ENCODE peak calls at places on chromosomes 5 and 9, in eight cellular contexts. V is SJSA1, T is germinal center, A is NCI-H446, J is non-pigmented ciliary epithelial cell, W is T-helper 2 cell, Z is HTR-8/SVneo, K is heart left ventricle. C is an unnamed sample.
A peak's percentile ranks its signal among the peaks of the same experiment; 100 is the strongest.

GRCh38 chr9:136438909-136439549 is 616 bp downstream of the INPP5E start:
- DNase-seq in T (peak; percentile 73), K (no peak), W (peak; percentile 49), Z (peak; percentile 28), V (no peak), J (no peak), A (no peak), C (no peak)

GRCh38 chr9:96169488-96169887 is 132.5 kb downstream of the HSD17B3 start:
- DNase-seq in J (no peak), T (no peak), A (no peak), Z (peak; percentile 69), K (no peak), V (peak; percentile 100), W (no peak), C (no peak)

GRCh38 chr5:10124287-10124686 is 125.4 kb downstream of the ATPSCKMT start:
- DNase-seq in A (peak; percentile 55), V (peak; percentile 33), Z (no peak), K (peak; percentile 31), W (no peak), J (no peak), T (no peak), C (no peak)

GRCh38 chr5:125331987-125332628 is 585.7 kb upstream of the ZNF608 start:
- DNase-seq in W (no peak), Z (no peak), K (no peak), J (no peak), A (peak; percentile 57), V (no peak), T (no peak), C (peak; percentile 30)

GRCh38 chr5:169088032-169088726 is 212.8 kb downstream of the SLIT3 start:
- DNase-seq in V (no peak), K (no peak), A (no peak), W (no peak), T (no peak), J (no peak), Z (no peak), C (no peak)

GRCh38 chr9:134704499-134704898 is 62.9 kb downstream of the COL5A1 start:
- DNase-seq in T (no peak), K (no peak), V (no peak), W (no peak), A (no peak), Z (no peak), J (no peak), C (no peak)

GRCh38 chr5:115072266-115073056 is 97.2 kb downstream of the TRIM36 start:
- DNase-seq in T (no peak), J (no peak), K (no peak), Z (no peak), W (no peak), A (no peak), V (no peak), C (no peak)

GRCh38 chr9:109934499-109935214 is 154.7 kb downstream of the PALM2AKAP2 start:
- DNase-seq in Z (no peak), A (no peak), T (no peak), J (peak; percentile 92), K (no peak), V (peak; percentile 46), W (no peak), C (no peak)

GRCh38 chr5:56833325-56833724 is 18.0 kb downstream of the MAP3K1 start:
- DNase-seq in T (no peak), K (no peak), A (no peak), J (no peak), Z (no peak), W (no peak), V (no peak), C (no peak)

GRCh38 chr9:94881023-94881422 is 154.5 kb downstream of the AOPEP start:
- DNase-seq in Z (no peak), K (no peak), J (no peak), V (no peak), W (no peak), A (no peak), T (no peak), C (no peak)

GRCh38 chr5:53419247-53419646 is 61.2 kb upstream of the FST start:
- DNase-seq in J (peak; percentile 50), K (no peak), V (no peak), Z (no peak), A (no peak), W (no peak), T (no peak), C (no peak)

GRCh38 chr5:94240064-94240463 is 378.3 kb downstream of the KIAA0825 start:
- DNase-seq in V (no peak), J (no peak), A (no peak), W (no peak), Z (no peak), K (no peak), T (no peak), C (no peak)

GRCh38 chr5:158313739-158314464 is 455.0 kb upstream of the CLINT1 start:
- DNase-seq in A (peak; percentile 28), K (no peak), Z (no peak), V (no peak), W (no peak), J (no peak), T (no peak), C (no peak)

GRCh38 chr5:123429221-123429954 is 6.2 kb upstream of the CEP120 start:
- DNase-seq in V (no peak), W (no peak), K (no peak), J (no peak), T (no peak), A (no peak), Z (no peak), C (no peak)

C was measured in NCI-H1694.